ENCODE peak calls at places on chromosomes 1 and 21, in four cellular contexts. B, J, O and G are unnamed samples.

GRCh38 chr1:8519167-8519566 is 201.3 kb downstream of the SLC45A1 start:
- DNase-seq in B (no peak), J (no peak), O (no peak), G (no peak)

GRCh38 chr1:223702735-223703667 is 9.3 kb upstream of the CAPN2 start:
- DNase-seq in B (no peak), J (peak; percentile 61), O (peak; percentile 75), G (peak; percentile 58)

GRCh38 chr1:94063379-94063778 is 57.6 kb downstream of the ABCA4 start:
- DNase-seq in B (peak; percentile 35), J (peak; percentile 80), O (peak; percentile 79), G (peak; percentile 80)

GRCh38 chr1:46719689-46720088 is 775 bp upstream of the EFCAB14 start:
- DNase-seq in B (peak; percentile 59), J (no peak), O (no peak), G (no peak)

GRCh38 chr1:230611128-230611914 is 31.0 kb upstream of the COG2 start:
- DNase-seq in B (no peak), J (no peak), O (no peak), G (no peak)

GRCh38 chr1:85188530-85188929 is 12.3 kb downstream of the SYDE2 start:
- DNase-seq in B (no peak), J (no peak), O (peak; percentile 60), G (peak; percentile 6)

GRCh38 chr1:73637275-73637674 is 560.7 kb downstream of the LRRIQ3 start:
- DNase-seq in B (no peak), J (no peak), O (no peak), G (no peak)

GRCh38 chr1:36520056-36520455 is 37.3 kb upstream of the CSF3R start:
- DNase-seq in B (no peak), J (no peak), O (no peak), G (no peak)

GRCh38 chr1:41528106-41528505 is 43.6 kb upstream of the EDN2 start:
- DNase-seq in B (no peak), J (no peak), O (no peak), G (no peak)

GRCh38 chr1:165629848-165630628 is 996 bp upstream of the MGST3 start:
- DNase-seq in B (no peak), J (no peak), O (no peak), G (no peak)

GRCh38 chr21:33030633-33031032 is 4.9 kb downstream of the OLIG2 start:
- DNase-seq in B (no peak), J (no peak), O (no peak), G (no peak)

GRCh38 chr1:165516469-165516868 is 27.3 kb upstream of the LRRC52 start:
- DNase-seq in B (no peak), J (no peak), O (no peak), G (no peak)

GRCh38 chr1:152013664-152014237 is 20.1 kb upstream of the S100A10 start:
- DNase-seq in B (peak; percentile 51), J (peak; percentile 56), O (peak; percentile 74), G (peak; percentile 54)

GRCh38 chr1:231878737-231879136 is 252.1 kb downstream of the DISC1 start:
- DNase-seq in B (no peak), J (no peak), O (no peak), G (no peak)

GRCh38 chr1:227934476-227935313 is 13.0 kb downstream of the WNT9A start:
- DNase-seq in B (no peak), J (peak; percentile 82), O (peak; percentile 38), G (peak; percentile 70)

GRCh38 chr1:22471078-22471477 is 19.4 kb downstream of the ZBTB40 start:
- DNase-seq in B (no peak), J (peak; percentile 64), O (peak; percentile 64), G (peak; percentile 48)

GRCh38 chr1:218211241-218211640 is 73.9 kb upstream of the RRP15 start:
- DNase-seq in B (no peak), J (peak; percentile 33), O (peak; percentile 17), G (peak; percentile 26)

GRCh38 chr21:28899744-28900143 is 92.9 kb downstream of the LTN1 start:
- DNase-seq in B (no peak), J (peak; percentile 71), O (peak; percentile 68), G (no peak)

GRCh38 chr1:43137445-43138052 is 34.5 kb downstream of the EBNA1BP2 start:
- DNase-seq in B (no peak), J (no peak), O (no peak), G (no peak)

GRCh38 chr1:209783338-209783737 is 1.0 kb downstream of the C1orf74 start:
- DNase-seq in B (no peak), J (no peak), O (no peak), G (no peak)

GRCh38 chr1:53550201-53550741 is 91.1 kb downstream of the DMRTB1 start:
- DNase-seq in B (peak; percentile 1), J (peak; percentile 63), O (peak; percentile 56), G (no peak)

GRCh38 chr1:7207875-7208646 is 422.8 kb downstream of the CAMTA1 start:
- DNase-seq in B (peak; percentile 35), J (peak; percentile 54), O (peak; percentile 70), G (peak; percentile 64)

GRCh38 chr1:166083887-166084286 is 82.9 kb downstream of the FAM78B start:
- DNase-seq in B (no peak), J (no peak), O (no peak), G (no peak)

GRCh38 chr1:203888807-203889251 is 27.4 kb downstream of the SNRPE start:
- DNase-seq in B (no peak), J (peak; percentile 75), O (peak; percentile 70), G (peak; percentile 66)

GRCh38 chr1:109917429-109918076 is 6.9 kb downstream of the CSF1 start:
- DNase-seq in B (no peak), J (no peak), O (no peak), G (no peak)

GRCh38 chr1:157965584-157965983 is 27.9 kb upstream of the KIRREL1 start:
- DNase-seq in B (no peak), J (no peak), O (no peak), G (no peak)

GRCh38 chr1:152926091-152926490 is 17.7 kb downstream of the IVL start:
- DNase-seq in B (no peak), J (peak; percentile 62), O (peak; percentile 28), G (peak; percentile 30)

GRCh38 chr1:88877382-88877825 is 14.0 kb downstream of the GTF2B start:
- DNase-seq in B (no peak), J (peak; percentile 49), O (peak; percentile 70), G (peak; percentile 56)

GRCh38 chr1:45493116-45493697 is 2.2 kb upstream of the TESK2 start:
- DNase-seq in B (peak; percentile 53), J (peak; percentile 52), O (peak; percentile 70), G (peak; percentile 56)

GRCh38 chr1:182397653-182398388 is 2.6 kb downstream of the TEDDM1 start:
- DNase-seq in B (no peak), J (peak; percentile 16), O (peak; percentile 60), G (no peak)

GRCh38 chr1:50644447-50645105 is 221.3 kb upstream of the DMRTA2 start:
- DNase-seq in B (no peak), J (no peak), O (peak; percentile 39), G (no peak)

GRCh38 chr1:202661136-202661845 is 49.0 kb downstream of the SYT2 start:
- DNase-seq in B (no peak), J (no peak), O (no peak), G (no peak)

GRCh38 chr1:39268112-39268581 is 63.7 kb downstream of the MACF1 start:
- DNase-seq in B (peak; percentile 20), J (peak; percentile 86), O (peak; percentile 91), G (peak; percentile 88)

GRCh38 chr1:206941766-206942418 is 4.4 kb downstream of the PIGR start:
- DNase-seq in B (peak; percentile 83), J (no peak), O (no peak), G (no peak)

GRCh38 chr1:170929412-170929834 is 5.9 kb upstream of the MROH9 start:
- DNase-seq in B (no peak), J (peak; percentile 63), O (peak; percentile 41), G (no peak)

GRCh38 chr1:245995474-245995873 is 511.6 kb downstream of the SMYD3 start:
- DNase-seq in B (no peak), J (no peak), O (no peak), G (no peak)

GRCh38 chr1:53625049-53625448 is 113.9 kb downstream of the GLIS1 start:
- DNase-seq in B (no peak), J (peak; percentile 92), O (peak; percentile 77), G (peak; percentile 53)

GRCh38 chr1:31300193-31300592 is 3.4 kb downstream of the ZCCHC17 start:
- DNase-seq in B (no peak), J (no peak), O (no peak), G (no peak)

GRCh38 chr1:31295874-31296485 is 608 bp downstream of the SNRNP40 start:
- DNase-seq in B (no peak), J (no peak), O (no peak), G (no peak)

GRCh38 chr1:31296486-31297272 is at the start of the genes SNRNP40 and ZCCHC17:
- DNase-seq in B (peak; percentile 95), J (peak; percentile 99), O (peak; percentile 99), G (peak; percentile 99)

GRCh38 chr1:31299365-31299764 is 2.5 kb downstream of the ZCCHC17 start:
- DNase-seq in B (no peak), J (peak; percentile 8), O (peak; percentile 55), G (no peak)

GRCh38 chr1:31297273-31298247 is 728 bp downstream of the ZCCHC17 start:
- DNase-seq in B (no peak), J (peak; percentile 11), O (peak; percentile 39), G (peak; percentile 27)
- H3K4me3 ChIP-seq in B (peak overlapping the region; percentile 91), J (peak overlapping the region; percentile 100), O (peak overlapping the region; percentile 99), G (peak overlapping the region; percentile 91)

DNA sequence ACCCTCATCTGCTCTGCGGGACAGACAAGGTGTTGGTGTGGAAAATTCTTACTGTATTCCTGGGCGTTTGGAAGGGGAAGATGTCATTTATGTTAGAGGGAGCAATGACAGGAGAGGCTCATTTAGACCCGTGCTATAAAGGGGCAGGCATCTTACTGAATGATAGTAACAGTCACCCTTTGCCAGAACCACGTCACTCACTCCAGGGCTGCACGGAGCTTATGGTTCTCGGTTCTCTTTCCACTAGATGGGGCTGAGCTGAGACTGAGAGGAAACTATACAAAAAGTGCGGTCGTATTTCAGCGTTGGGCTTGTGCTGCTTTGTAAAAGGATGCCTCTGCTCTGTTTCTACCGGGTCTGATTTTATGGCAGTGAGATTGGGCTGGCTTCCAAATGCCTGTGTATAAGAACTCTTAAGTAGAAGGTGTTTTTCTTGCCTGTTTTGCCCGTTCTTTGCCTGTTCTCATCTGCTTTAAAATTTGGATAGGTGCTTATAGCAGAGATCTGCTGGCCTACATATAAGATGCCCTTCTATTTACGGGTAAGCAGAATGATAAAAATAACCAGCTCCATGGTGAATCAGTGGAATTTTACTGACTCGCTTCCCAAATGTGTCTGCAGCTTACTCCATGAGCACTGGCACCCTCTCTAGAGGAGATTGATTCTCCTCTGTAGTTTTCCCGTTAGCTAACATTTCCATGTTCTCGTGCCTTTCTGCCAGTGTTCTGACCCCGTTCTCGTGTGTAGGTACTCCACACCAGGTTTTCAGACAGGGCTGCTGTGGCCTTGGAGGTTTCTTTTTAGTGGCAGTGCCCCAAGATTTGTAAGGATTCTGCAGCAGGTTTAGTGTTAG is 55.9 kb downstream of the MRPS6 start:
- DNase-seq in B (peak; percentile 42), J (peak; percentile 81), O (peak; percentile 91), G (peak; percentile 91)
- TF ChIP-seq CTCF in B (no peak), J (peak; percentile 68), O (peak; percentile 68), G (peak; percentile 70)

GRCh38 chr1:172380441-172381244 is 39.8 kb upstream of the C1orf105 start:
- DNase-seq in B (no peak), J (no peak), O (no peak), G (peak; percentile 31)
- H3K4me3 ChIP-seq in B (no peak overlapping the region), J (no peak overlapping the region), O (no peak overlapping the region), G (no peak overlapping the region)

GRCh38 chr1:234221601-234222000 is 151.7 kb upstream of the COA6 start:
- DNase-seq in B (no peak), J (no peak), O (no peak), G (no peak)
- TF ChIP-seq CTCF in B (no peak), J (no peak), O (no peak), G (no peak)